ENCODE peak calls at places on chromosomes 5 and 9, in eight cellular contexts. H is heart right ventricle, Y is GM23248, A is upper lobe of left lung, I is stomach, Q is A673, E is tibial artery, D is adrenal gland. B is an unnamed sample. For H3K9me3, the result is how much of the 10 kb centered on the place peaks cover.

GRCh38 chr5:138364576-138364975 is 12.1 kb downstream of the KDM3B start:
- DNase-seq in H (no peak), Y (no peak), A (no peak), I (no peak), Q (no peak), E (no peak), D (no peak), B (no peak)

GRCh38 chr5:17966636-17967402 is 332.6 kb downstream of the TAF11L14 start:
- DNase-seq in H (no peak), Y (no peak), A (no peak), I (no peak), Q (no peak), E (no peak), D (no peak), B (no peak)

GRCh38 chr5:79074641-79075040 is 5.1 kb downstream of the BHMT2 start:
- DNase-seq in H (no peak), Y (peak), A (no peak), I (no peak), Q (peak), E (no peak), D (no peak), B (no peak)

GRCh38 chr9:75238311-75238976 is 150.1 kb downstream of the OSTF1 start:
- DNase-seq in H (peak), Y (peak), A (peak), I (peak), Q (peak), E (no peak), D (peak), B (peak)

GRCh38 chr9:124267271-124267807 is 9.6 kb downstream of the NEK6 start:
- DNase-seq in H (no peak), Y (peak), A (peak), I (peak), Q (peak), E (peak), D (peak), B (no peak)

GRCh38 chr9:33254211-33254610 is 10.3 kb downstream of the BAG1 start:
- DNase-seq in H (no peak), Y (no peak), A (no peak), I (no peak), Q (no peak), E (no peak), D (no peak), B (no peak)

GRCh38 chr9:93320591-93321219 is 130.8 kb upstream of the FAM120A start:
- DNase-seq in H (no peak), Y (no peak), A (no peak), I (no peak), Q (no peak), E (no peak), D (no peak), B (no peak)

GRCh38 chr9:32968101-32969011 is 33.1 kb downstream of the APTX start:
- DNase-seq in H (peak), Y (peak), A (peak), I (peak), Q (peak), E (peak), D (peak), B (peak)

GRCh38 chr5:54180616-54181015 is 129.8 kb downstream of the ARL15 start:
- DNase-seq in H (no peak), Y (peak), A (no peak), I (no peak), Q (no peak), E (no peak), D (no peak), B (no peak)

GRCh38 chr9:96394832-96395496 is 11.5 kb upstream of the SLC35D2 start:
- DNase-seq in H (no peak), Y (no peak), A (no peak), I (peak), Q (no peak), E (no peak), D (no peak), B (no peak)

GRCh38 chr5:150412319-150413175 is at the start of gene CD74:
- DNase-seq in H (peak), Y (peak), A (peak), I (peak), Q (no peak), E (peak), D (peak), B (peak)

GRCh38 chr9:18665947-18666346 is 192.0 kb downstream of the ADAMTSL1 start:
- DNase-seq in H (no peak), Y (peak), A (no peak), I (no peak), Q (no peak), E (no peak), D (no peak), B (no peak)

GRCh38 chr9:137194909-137195308 is 5.6 kb downstream of the TPRN start:
- DNase-seq in H (no peak), Y (no peak), A (no peak), I (peak), Q (no peak), E (no peak), D (no peak), B (no peak)

GRCh38 chr5:95018511-95018910 is 266.4 kb downstream of the MCTP1 start:
- DNase-seq in H (no peak), Y (no peak), A (no peak), I (no peak), Q (no peak), E (no peak), D (no peak), B (no peak)

GRCh38 chr5:11281842-11282241 is 520.8 kb upstream of the DAP start:
- DNase-seq in H (no peak), Y (no peak), A (no peak), I (no peak), Q (no peak), E (no peak), D (no peak), B (no peak)

GRCh38 chr5:58763390-58763789 is 180.5 kb downstream of the RAB3C start:
- DNase-seq in H (no peak), Y (no peak), A (no peak), I (no peak), Q (no peak), E (no peak), D (no peak), B (no peak)

GRCh38 chr9:116430849-116431248 is 256.3 kb upstream of the TRIM32 start:
- DNase-seq in H (no peak), Y (no peak), A (no peak), I (no peak), Q (no peak), E (no peak), D (peak), B (no peak)

GRCh38 chr5:160165137-160166068 is 46.2 kb upstream of the PWWP2A start:
- DNase-seq in H (peak), Y (peak), A (peak), I (peak), Q (peak), E (peak), D (peak), B (no peak)

GRCh38 chr9:124812401-124813016 is 35.6 kb downstream of the OLFML2A start:
- DNase-seq in H (no peak), Y (peak), A (no peak), I (no peak), Q (peak), E (peak), D (no peak), B (no peak)

GRCh38 chr5:115415143-115415491 is 118.7 kb upstream of the CCDC112 start:
- DNase-seq in H (peak), Y (peak), A (peak), I (peak), Q (no peak), E (no peak), D (peak), B (no peak)

GRCh38 chr5:106392766-106393165 is 1278.0 kb downstream of the EFNA5 start:
- DNase-seq in H (no peak), Y (no peak), A (no peak), I (no peak), Q (no peak), E (no peak), D (no peak), B (no peak)

GRCh38 chr5:1781726-1782384 is 17.8 kb downstream of the MRPL36 start:
- DNase-seq in H (no peak), Y (no peak), A (no peak), I (no peak), Q (no peak), E (no peak), D (no peak), B (no peak)

GRCh38 chr9:127132921-127133647 is 10.6 kb upstream of the ANGPTL2 start:
- DNase-seq in H (no peak), Y (peak), A (peak), I (peak), Q (no peak), E (no peak), D (no peak), B (no peak)

GRCh38 chr5:56259002-56259511 is 25.9 kb upstream of the ANKRD55 start:
- DNase-seq in H (no peak), Y (peak), A (no peak), I (no peak), Q (no peak), E (no peak), D (no peak), B (no peak)

GRCh38 chr9:75814667-75815066 is 75.8 kb upstream of the PCSK5 start:
- DNase-seq in H (no peak), Y (no peak), A (no peak), I (no peak), Q (peak), E (no peak), D (no peak), B (no peak)

GRCh38 chr5:891837-892389 is 688 bp downstream of the BRD9 start:
- DNase-seq in H (no peak), Y (peak), A (no peak), I (no peak), Q (peak), E (no peak), D (peak), B (no peak)

GRCh38 chr5:165871279-165871678 is 2365.9 kb downstream of the MAT2B start:
- DNase-seq in H (no peak), Y (no peak), A (no peak), I (no peak), Q (no peak), E (no peak), D (no peak), B (no peak)

GRCh38 chr5:167633114-167633513 is 658.3 kb upstream of the WWC1 start:
- DNase-seq in H (no peak), Y (no peak), A (no peak), I (no peak), Q (no peak), E (no peak), D (no peak), B (no peak)

GRCh38 chr9:129596541-129597328 is 24.2 kb downstream of the C9orf50 start:
- DNase-seq in H (peak), Y (peak), A (peak), I (peak), Q (no peak), E (peak), D (peak), B (no peak)

GRCh38 chr9:109520475-109521132 is 22.5 kb upstream of the PTPN3 start:
- DNase-seq in H (peak), Y (peak), A (peak), I (peak), Q (peak), E (peak), D (peak), B (no peak)

GRCh38 chr9:40913928-40914673 is 214.4 kb downstream of the FOXD4L6 start:
- DNase-seq in H (no peak), Y (no peak), A (no peak), I (no peak), Q (no peak), E (no peak), D (no peak), B (no peak)
- H3K9me3 ChIP-seq in H (half or more), Y (under half), A (half or more), I (half or more), Q (under half), E (half or more), D (under half), B (half or more)

GRCh38 chr5:3601060-3601710 is 5.6 kb downstream of the IRX1 start:
- DNase-seq in H (no peak), Y (peak), A (no peak), I (no peak), Q (no peak), E (no peak), D (no peak), B (no peak)

GRCh38 chr5:3598725-3599282 is 3.2 kb downstream of the IRX1 start:
- DNase-seq in H (no peak), Y (peak), A (no peak), I (no peak), Q (no peak), E (no peak), D (no peak), B (no peak)

GRCh38 chr5:3599283-3600105 is 3.9 kb downstream of the IRX1 start:
- DNase-seq in H (no peak), Y (peak), A (no peak), I (no peak), Q (no peak), E (no peak), D (no peak), B (no peak)

GRCh38 chr5:3601929-3602712 is 6.5 kb downstream of the IRX1 start:
- DNase-seq in H (no peak), Y (peak), A (no peak), I (no peak), Q (no peak), E (no peak), D (no peak), B (no peak)

GRCh38 chr5:3600106-3600997 is 4.7 kb downstream of the IRX1 start:
- DNase-seq in H (no peak), Y (peak), A (no peak), I (no peak), Q (no peak), E (no peak), D (no peak), B (no peak)
- H3K9me3 ChIP-seq in H (under half), Y (under half), A (under half), I (under half), Q (under half), E (under half), D (under half), B (under half)

GRCh38 chr9:113026200-113026599 is 14.2 kb upstream of the ZNF883 start:
- DNase-seq in H (no peak), Y (peak), A (no peak), I (no peak), Q (no peak), E (no peak), D (no peak), B (no peak)
- H3K9me3 ChIP-seq in H (half or more), Y (under half), A (under half), I (half or more), Q (under half), E (half or more), D (under half), B (under half)

GRCh38 chr9:101415578-101415977 is 16.9 kb downstream of the ZNF189 start:
- DNase-seq in H (no peak), Y (no peak), A (no peak), I (no peak), Q (no peak), E (no peak), D (no peak), B (no peak)
- H3K9me3 ChIP-seq in H (half or more), Y (under half), A (half or more), I (half or more), Q (under half), E (half or more), D (under half), B (under half)

DNA sequence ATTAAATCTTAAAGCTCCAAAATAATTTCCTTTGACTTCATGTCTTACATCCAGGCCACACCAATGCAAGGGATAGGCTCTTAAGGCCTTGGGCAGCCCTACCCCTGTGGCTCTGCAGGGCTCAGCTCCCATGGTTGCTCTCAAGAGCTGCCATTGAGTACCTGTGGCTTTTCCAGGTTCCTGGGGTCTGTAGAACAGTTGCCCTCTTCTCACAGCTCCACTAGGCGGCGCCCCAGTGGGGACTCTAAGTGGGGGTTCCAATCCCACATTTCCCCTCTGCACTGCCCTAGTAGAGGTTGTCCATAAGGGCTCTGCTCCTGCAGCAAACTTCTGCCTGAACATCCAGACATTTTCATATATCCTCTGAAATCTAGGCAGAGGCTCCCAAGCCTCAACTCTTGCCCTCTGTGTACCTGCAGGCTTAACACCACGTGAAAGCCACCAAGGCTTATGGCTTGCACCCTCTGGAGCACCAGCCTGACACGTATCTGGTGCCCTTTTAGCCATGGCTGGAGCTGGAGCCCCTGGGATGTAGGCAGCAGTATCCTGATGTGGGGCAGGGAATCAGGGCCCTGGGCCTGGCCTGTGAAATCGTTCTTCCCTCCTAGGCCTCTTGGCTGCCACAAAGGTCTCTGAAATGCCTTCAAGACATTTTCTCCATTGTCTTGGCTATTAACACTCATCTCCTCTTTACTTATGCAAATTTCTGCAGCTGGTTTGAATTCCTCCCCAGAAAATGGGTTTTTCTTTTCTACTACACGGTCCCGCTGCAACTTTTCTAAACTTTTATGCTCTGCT is 185.1 kb downstream of the SMARCA2 start:
- DNase-seq in H (no peak), Y (no peak), A (no peak), I (no peak), Q (no peak), E (no peak), D (no peak), B (no peak)
- H3K9me3 ChIP-seq in H (under half), Y (under half), A (under half), I (under half), Q (under half), E (under half), D (under half), B (under half)

GRCh38 chr5:124245276-124245675 is 501.2 kb downstream of the ZNF608 start:
- DNase-seq in H (no peak), Y (no peak), A (no peak), I (no peak), Q (no peak), E (no peak), D (no peak), B (no peak)
- H3K9me3 ChIP-seq in H (under half), Y (under half), A (under half), I (under half), Q (under half), E (under half), D (under half), B (under half)

GRCh38 chr9:37253377-37253937 is 133.1 kb downstream of the ZCCHC7 start:
- DNase-seq in H (no peak), Y (no peak), A (no peak), I (no peak), Q (no peak), E (no peak), D (no peak), B (no peak)
- H3K9me3 ChIP-seq in H (under half), Y (under half), A (under half), I (under half), Q (under half), E (under half), D (under half), B (under half)